ENCODE peak calls at places on chromosomes 5 and 9, in seven cellular contexts. X, V, D, S, O, U and Q are unnamed samples.

GRCh38 chr5:14870347-14871083 is 1.1 kb downstream of the ANKH start:
- DNase-seq in S (peak; percentile 57), O (no peak), X (no peak), D (peak; percentile 61), V (no peak), U (no peak), Q (peak; percentile 28)

GRCh38 chr9:1276474-1276873 is 226.3 kb downstream of the DMRT2 start:
- DNase-seq in U (no peak), V (no peak), X (peak; percentile 1), S (no peak), O (no peak), D (no peak), Q (no peak)

GRCh38 chr9:73133042-73133651 is 18.5 kb upstream of the ANXA1 start:
- DNase-seq in S (no peak), D (no peak), X (no peak), O (no peak), U (no peak), V (no peak), Q (no peak)

GRCh38 chr9:134847138-134847537 is 33.5 kb upstream of the FCN2 start:
- DNase-seq in U (no peak), X (no peak), O (no peak), D (no peak), S (no peak), V (no peak), Q (no peak)

GRCh38 chr5:39195198-39195826 is 24.1 kb downstream of the FYB1 start:
- DNase-seq in D (no peak), U (no peak), X (no peak), S (no peak), O (no peak), V (no peak), Q (no peak)

GRCh38 chr5:108260105-108260857 is 121.6 kb downstream of the FBXL17 start:
- DNase-seq in D (peak; percentile 89), S (peak; percentile 91), X (peak; percentile 81), V (peak; percentile 87), O (peak; percentile 81), U (peak; percentile 17), Q (peak; percentile 65)

GRCh38 chr9:120221844-120222243 is 358.1 kb downstream of the CDK5RAP2 start:
- DNase-seq in X (peak; percentile 8), S (no peak), U (no peak), O (no peak), D (no peak), V (no peak), Q (no peak)

GRCh38 chr9:33103381-33104110 is 27.1 kb upstream of the SMU1 start:
- DNase-seq in X (no peak), U (no peak), D (no peak), V (peak; percentile 87), O (no peak), S (no peak), Q (no peak)

GRCh38 chr5:83632874-83633273 is 87.8 kb downstream of the HAPLN1 start:
- DNase-seq in X (no peak), D (no peak), V (peak; percentile 88), S (no peak), U (peak; percentile 9), O (peak; percentile 54), Q (no peak)

GRCh38 chr9:3004572-3004971 is 160.7 kb upstream of the PUM3 start:
- DNase-seq in V (no peak), X (no peak), O (no peak), D (no peak), U (no peak), S (no peak), Q (no peak)

GRCh38 chr5:38601843-38602424 is 45.5 kb upstream of the LIFR start:
- DNase-seq in U (no peak), X (no peak), S (no peak), V (peak; percentile 46), O (no peak), D (no peak), Q (no peak)

GRCh38 chr5:169162407-169162806 is 138.5 kb downstream of the SLIT3 start:
- DNase-seq in X (no peak), O (peak; percentile 90), D (no peak), V (no peak), S (no peak), U (no peak), Q (no peak)

GRCh38 chr5:166365164-166365563 is 1926.3 kb upstream of the WWC1 start:
- DNase-seq in V (no peak), S (no peak), D (no peak), X (no peak), U (no peak), O (no peak), Q (no peak)

GRCh38 chr5:31531543-31531887 is 378 bp downstream of the DROSHA start:
- DNase-seq in X (no peak), D (peak; percentile 46), S (peak; percentile 35), V (peak; percentile 19), U (no peak), O (peak; percentile 8), Q (peak; percentile 66)

GRCh38 chr9:110125207-110125751 is 82.7 kb downstream of the C9orf152 start:
- DNase-seq in V (peak; percentile 99), U (peak; percentile 63), D (no peak), S (peak; percentile 92), X (peak; percentile 77), O (peak; percentile 91), Q (peak; percentile 93)

GRCh38 chr5:109141499-109142200 is 268.1 kb downstream of the PJA2 start:
- DNase-seq in D (no peak), U (no peak), V (peak; percentile 48), X (no peak), S (no peak), O (no peak), Q (no peak)

GRCh38 chr5:871596-872298 is 20.9 kb downstream of the BRD9 start:
- DNase-seq in S (no peak), U (no peak), X (no peak), V (no peak), O (no peak), D (no peak), Q (peak; percentile 42)

GRCh38 chr5:78985407-78986223 is 505 bp upstream of the ARSB start:
- DNase-seq in X (no peak), D (peak; percentile 91), V (peak; percentile 45), U (no peak), O (peak; percentile 41), S (peak; percentile 51), Q (peak; percentile 26)

GRCh38 chr9:2262809-2263510 is 247.8 kb downstream of the SMARCA2 start:
- DNase-seq in D (no peak), U (no peak), O (no peak), S (no peak), X (no peak), V (no peak), Q (no peak)

GRCh38 chr9:109799792-109800191 is 19.8 kb downstream of the PALM2AKAP2 start:
- DNase-seq in O (peak; percentile 74), U (peak; percentile 64), X (no peak), V (peak; percentile 72), D (no peak), S (no peak), Q (no peak)

GRCh38 chr5:31029925-31030324 is 163.6 kb upstream of the CDH6 start:
- DNase-seq in O (no peak), D (no peak), U (no peak), V (no peak), X (no peak), S (no peak), Q (peak; percentile 40)

GRCh38 chr5:148830220-148830619 is 3.8 kb downstream of the ADRB2 start:
- DNase-seq in V (no peak), S (no peak), X (no peak), D (no peak), U (no peak), O (no peak), Q (no peak)

GRCh38 chr5:146072595-146072994 is 32.8 kb downstream of the PLAC8L1 start:
- DNase-seq in X (no peak), V (no peak), O (no peak), U (no peak), S (no peak), D (no peak), Q (no peak)

GRCh38 chr9:98518556-98518955 is 190.2 kb downstream of the GABBR2 start:
- DNase-seq in D (no peak), V (no peak), U (no peak), S (no peak), X (no peak), O (no peak), Q (peak; percentile 5)

GRCh38 chr5:107513337-107514125 is 157.2 kb downstream of the EFNA5 start:
- DNase-seq in D (peak; percentile 76), V (no peak), O (no peak), U (no peak), S (no peak), X (no peak), Q (no peak)

GRCh38 chr5:38706376-38706775 is 139.4 kb upstream of the OSMR start:
- DNase-seq in X (no peak), S (no peak), D (no peak), U (no peak), O (no peak), V (no peak), Q (no peak)

GRCh38 chr9:16545639-16546038 is 324.8 kb downstream of the BNC2 start:
- DNase-seq in O (no peak), X (no peak), S (no peak), D (no peak), U (no peak), V (no peak), Q (no peak)
- H3K4me3 ChIP-seq in O (no peak overlapping the region), X (no peak overlapping the region), S (no peak overlapping the region), D (no peak overlapping the region), U (no peak overlapping the region), V (no peak overlapping the region), Q (no peak overlapping the region)

GRCh38 chr5:77876862-77877502 is 100.8 kb upstream of the TBCA start:
- DNase-seq in V (peak; percentile 31), S (no peak), X (no peak), O (no peak), D (no peak), U (no peak), Q (peak; percentile 51)
- H3K4me3 ChIP-seq in V (peak overlapping the region; percentile 16), S (no peak overlapping the region), X (no peak overlapping the region), O (no peak overlapping the region), D (no peak overlapping the region), U (no peak overlapping the region), Q (peak overlapping the region; percentile 39)

GRCh38 chr9:104264431-104264830 is 170.3 kb downstream of the SMC2 start:
- DNase-seq in S (no peak), D (no peak), U (no peak), V (no peak), O (no peak), X (no peak), Q (no peak)
- H3K4me3 ChIP-seq in S (no peak overlapping the region), D (no peak overlapping the region), U (no peak overlapping the region), V (no peak overlapping the region), O (no peak overlapping the region), X (no peak overlapping the region), Q (no peak overlapping the region)

GRCh38 chr9:35618325-35618727 is at the start of gene CD72:
- DNase-seq in U (no peak), O (no peak), D (no peak), X (no peak), V (no peak), S (no peak), Q (no peak)

GRCh38 chr9:35615981-35616680 is 2.1 kb downstream of the CD72 start:
- DNase-seq in D (no peak), O (no peak), X (no peak), V (no peak), U (no peak), S (no peak), Q (no peak)

GRCh38 chr9:35618854-35619799 is 914 bp upstream of the CD72 start:
- DNase-seq in D (peak; percentile 80), S (peak; percentile 44), V (peak; percentile 51), X (no peak), O (no peak), U (no peak), Q (no peak)

GRCh38 chr9:35617548-35617947 is 665 bp downstream of the CD72 start:
- DNase-seq in O (no peak), D (no peak), X (no peak), U (no peak), V (no peak), S (no peak), Q (no peak)

GRCh38 chr9:35616681-35617459 is 1.3 kb downstream of the CD72 start:
- DNase-seq in O (peak; percentile 50), X (no peak), S (peak; percentile 72), V (peak; percentile 61), D (peak; percentile 81), U (no peak), Q (peak; percentile 92)
- H3K4me3 ChIP-seq in O (peak overlapping the region; percentile 48), X (peak overlapping the region; percentile 46), S (no peak overlapping the region), V (peak overlapping the region; percentile 40), D (peak overlapping the region; percentile 65), U (peak overlapping the region; percentile 47), Q (peak overlapping the region; percentile 47)